ENCODE peak calls at places on chromosomes 7 and 10, in five cellular contexts. D is fibroblast of lung, I is myocyte, W is AG09309, A is T follicular helper cell. O is an unnamed sample.

GRCh38 chr7:66627876-66628360 is 763 bp upstream of the KCTD7 start:
- DNase-seq in D (no peak), I (no peak), W (no peak), A (no peak), O (peak)

GRCh38 chr10:110857265-110858158 is 14.2 kb upstream of the PDCD4 start:
- DNase-seq in D (peak), I (no peak), W (no peak), A (no peak), O (no peak)

GRCh38 chr7:151705744-151706567 is 171.0 kb downstream of the PRKAG2 start:
- DNase-seq in D (peak), I (peak), W (no peak), A (no peak), O (no peak)

GRCh38 chr7:101308245-101309085 is 13.1 kb downstream of the IFT22 start:
- DNase-seq in D (peak), I (no peak), W (no peak), A (no peak), O (no peak)

GRCh38 chr7:152674860-152675760 is 831 bp downstream of the XRCC2 start:
- DNase-seq in D (peak), I (peak), W (no peak), A (no peak), O (peak)

GRCh38 chr10:78248651-78249464 is 215.2 kb downstream of the RPS24 start:
- DNase-seq in D (peak), I (peak), W (peak), A (no peak), O (peak)

GRCh38 chr7:75915416-75916156 is 631 bp downstream of the POR start:
- DNase-seq in D (peak), I (peak), W (no peak), A (no peak), O (peak)

GRCh38 chr7:102097601-102098161 is 189.0 kb upstream of the SH2B2 start:
- DNase-seq in D (no peak), I (no peak), W (peak), A (no peak), O (no peak)

GRCh38 chr10:88411772-88412349 is 171.3 kb downstream of the RNLS start:
- DNase-seq in D (no peak), I (no peak), W (no peak), A (no peak), O (no peak)

GRCh38 chr10:99854860-99855259 is 72.4 kb downstream of the ABCC2 start:
- DNase-seq in D (peak), I (peak), W (peak), A (no peak), O (no peak)

GRCh38 chr7:105454921-105455320 is 66.2 kb upstream of the SRPK2 start:
- DNase-seq in D (no peak), I (peak), W (no peak), A (no peak), O (no peak)

GRCh38 chr10:57102234-57102633 is 741.2 kb upstream of the ZWINT start:
- DNase-seq in D (no peak), I (no peak), W (no peak), A (no peak), O (no peak)

GRCh38 chr7:122166708-122167107 is 22.7 kb upstream of the AASS start:
- DNase-seq in D (peak), I (peak), W (peak), A (no peak), O (no peak)

GRCh38 chr10:116721991-116722392 is 20.4 kb downstream of the HSPA12A start:
- DNase-seq in D (peak), I (no peak), W (no peak), A (no peak), O (no peak)

GRCh38 chr10:62268027-62268398 is 631 bp downstream of the RTKN2 start:
- DNase-seq in D (no peak), I (peak), W (no peak), A (no peak), O (no peak)

GRCh38 chr10:22379059-22379458 is 33.8 kb downstream of the SPAG6 start:
- DNase-seq in D (no peak), I (no peak), W (no peak), A (no peak), O (no peak)

GRCh38 chr10:33306126-33306525 is 28.3 kb downstream of the NRP1 start:
- DNase-seq in D (peak), I (peak), W (no peak), A (no peak), O (no peak)

GRCh38 chr7:108014747-108015682 is 12.1 kb upstream of the LAMB1 start:
- DNase-seq in D (peak), I (peak), W (no peak), A (no peak), O (no peak)

GRCh38 chr7:70178787-70179186 is 580.5 kb downstream of the AUTS2 start:
- DNase-seq in D (no peak), I (peak), W (no peak), A (no peak), O (no peak)